ENCODE peak calls at places on chromosomes 11 and 22, in nine cellular contexts. I, Z, O, V, N, B, W, E and A are unnamed samples.

GRCh38 chr11:86726118-86726748 is 53.8 kb upstream of the ME3 start:
- DNase-seq in V (no peak), W (no peak), E (no peak), O (peak; percentile 65), I (no peak), N (no peak), Z (peak; percentile 76), B (no peak), A (no peak)

GRCh38 chr11:22797081-22797480 is 32.5 kb downstream of the SVIP start:
- DNase-seq in E (no peak), N (no peak), I (no peak), O (no peak), Z (no peak), B (no peak), V (no peak), W (no peak), A (no peak)

GRCh38 chr22:46830001-46830715 is 67.7 kb downstream of the TBC1D22A start:
- DNase-seq in V (no peak), E (no peak), W (peak; percentile 93), Z (peak; percentile 63), N (no peak), I (no peak), O (peak; percentile 59), B (no peak), A (no peak)

GRCh38 chr22:33073989-33074391 is 15.8 kb upstream of the SYN3 start:
- DNase-seq in V (no peak), B (no peak), I (no peak), O (peak; percentile 38), N (no peak), Z (peak; percentile 75), E (no peak), W (no peak), A (no peak)

GRCh38 chr22:36332623-36333331 is 55.0 kb downstream of the MYH9 start:
- DNase-seq in W (peak; percentile 43), Z (peak; percentile 87), B (no peak), V (peak; percentile 75), I (no peak), O (peak; percentile 15), E (peak; percentile 79), N (peak; percentile 61), A (peak; percentile 57)

GRCh38 chr22:37054078-37054440 is 2.5 kb downstream of the KCTD17 start:
- DNase-seq in E (no peak), I (no peak), Z (no peak), N (no peak), B (no peak), O (no peak), W (no peak), V (no peak), A (no peak)

GRCh38 chr11:122863704-122864326 is 18.7 kb upstream of the JHY start:
- DNase-seq in W (peak; percentile 11), I (peak; percentile 69), B (no peak), Z (peak; percentile 6), O (peak; percentile 24), E (peak; percentile 64), V (peak; percentile 8), N (peak; percentile 49), A (peak; percentile 38)

GRCh38 chr11:83609181-83609580 is 323.0 kb upstream of the CCDC90B start:
- DNase-seq in Z (no peak), O (no peak), W (no peak), I (no peak), N (no peak), V (no peak), E (no peak), B (no peak), A (no peak)

GRCh38 chr22:23565288-23565941 is 14.7 kb downstream of the IGLL1 start:
- DNase-seq in W (no peak), Z (no peak), B (no peak), I (no peak), N (no peak), V (no peak), E (peak; percentile 19), O (no peak), A (no peak)

GRCh38 chr11:15286465-15286864 is 171.7 kb downstream of the INSC start:
- DNase-seq in I (no peak), E (peak; percentile 96), N (no peak), V (no peak), Z (no peak), O (no peak), B (no peak), W (no peak), A (no peak)

GRCh38 chr22:45757068-45757467 is 85.4 kb downstream of the ATXN10 start:
- DNase-seq in N (no peak), B (peak; percentile 87), W (no peak), I (no peak), Z (no peak), E (no peak), O (no peak), V (no peak), A (no peak)

GRCh38 chr11:70783356-70783755 is 385.0 kb downstream of the CTTN start:
- DNase-seq in B (no peak), V (no peak), N (no peak), Z (no peak), E (no peak), O (no peak), W (no peak), I (no peak), A (no peak)

GRCh38 chr22:24231706-24232105 is 13.2 kb downstream of the GGT5 start:
- DNase-seq in N (no peak), V (no peak), E (no peak), O (no peak), I (no peak), W (no peak), B (no peak), Z (no peak), A (no peak)

GRCh38 chr11:45382133-45382878 is 96.2 kb upstream of the SYT13 start:
- DNase-seq in I (no peak), O (no peak), N (no peak), W (peak; percentile 37), V (no peak), B (no peak), Z (no peak), E (no peak), A (no peak)

GRCh38 chr11:86537541-86538222 is 134.7 kb downstream of the ME3 start:
- DNase-seq in E (no peak), Z (no peak), B (no peak), I (no peak), O (no peak), V (peak; percentile 64), N (no peak), W (peak; percentile 2), A (no peak)

GRCh38 chr11:10117709-10118341 is 176.2 kb downstream of the SBF2 start:
- DNase-seq in Z (no peak), B (no peak), E (no peak), I (no peak), W (no peak), O (no peak), V (no peak), N (no peak), A (no peak)

GRCh38 chr11:68673291-68673930 is 10.9 kb upstream of the GAL start:
- DNase-seq in Z (peak; percentile 18), W (no peak), N (no peak), I (no peak), V (no peak), E (peak; percentile 31), B (no peak), O (no peak), A (no peak)

GRCh38 chr22:43485717-43486116 is 73.9 kb downstream of the MPPED1 start:
- DNase-seq in Z (no peak), B (no peak), I (no peak), V (no peak), E (no peak), N (no peak), O (no peak), W (no peak), A (no peak)